ENCODE peak calls at places on chromosomes 13 and 19, in seven cellular contexts. One of them, this sample, is unnamed.

GRCh38 chr19:46866407-46867132 is 5.8 kb downstream of the ARHGAP35 start:
- DNase-seq in ovary: no peak
- DNase-seq in heart right ventricle: no peak
- DNase-seq in cardiac muscle cell: peak; percentile 24
- DNase-seq in pancreas: no peak
- DNase-seq in adrenal gland: no peak
- DNase-seq in PC-9: no peak
- DNase-seq in this sample: no peak

GRCh38 chr13:24540236-24541126 is 27.9 kb upstream of the PARP4 start:
- DNase-seq in PC-9: no peak
- DNase-seq in pancreas: peak; percentile 71
- DNase-seq in heart right ventricle: no peak
- DNase-seq in cardiac muscle cell: peak; percentile 4
- DNase-seq in adrenal gland: peak; percentile 19
- DNase-seq in ovary: no peak
- DNase-seq in this sample: no peak

GRCh38 chr19:23547816-23548430 is 139.1 kb downstream of the ZNF675 start:
- DNase-seq in ovary: no peak
- DNase-seq in pancreas: no peak
- DNase-seq in adrenal gland: no peak
- DNase-seq in PC-9: no peak
- DNase-seq in cardiac muscle cell: no peak
- DNase-seq in heart right ventricle: no peak
- DNase-seq in this sample: no peak

GRCh38 chr13:32988588-32989256 is 27.5 kb upstream of the KL start:
- DNase-seq in cardiac muscle cell: no peak
- DNase-seq in PC-9: no peak
- DNase-seq in heart right ventricle: no peak
- DNase-seq in adrenal gland: no peak
- DNase-seq in pancreas: no peak
- DNase-seq in ovary: no peak
- DNase-seq in this sample: no peak

GRCh38 chr13:101661839-101662238 is 209.4 kb downstream of the ITGBL1 start:
- DNase-seq in ovary: no peak
- DNase-seq in adrenal gland: no peak
- DNase-seq in cardiac muscle cell: no peak
- DNase-seq in pancreas: no peak
- DNase-seq in heart right ventricle: no peak
- DNase-seq in PC-9: no peak
- DNase-seq in this sample: no peak

GRCh38 chr19:42292963-42293362 is 9.0 kb upstream of the PRR19 start:
- DNase-seq in heart right ventricle: no peak
- DNase-seq in PC-9: no peak
- DNase-seq in ovary: no peak
- DNase-seq in cardiac muscle cell: no peak
- DNase-seq in adrenal gland: no peak
- DNase-seq in pancreas: peak; percentile 79
- DNase-seq in this sample: no peak

GRCh38 chr19:46860846-46861690 is at the start of gene ARHGAP35:
- DNase-seq in adrenal gland: no peak
- DNase-seq in PC-9: no peak
- DNase-seq in cardiac muscle cell: no peak
- DNase-seq in heart right ventricle: peak; percentile 43
- DNase-seq in pancreas: peak; percentile 86
- DNase-seq in ovary: peak; percentile 41
- DNase-seq in this sample: peak; percentile 47

GRCh38 chr13:114072421-114072820 is 60.0 kb downstream of the RASA3 start:
- DNase-seq in heart right ventricle: no peak
- DNase-seq in pancreas: no peak
- DNase-seq in adrenal gland: no peak
- DNase-seq in ovary: peak; percentile 11
- DNase-seq in PC-9: no peak
- DNase-seq in cardiac muscle cell: no peak
- DNase-seq in this sample: no peak

GRCh38 chr19:23851966-23852365 is 62.7 kb upstream of the ZNF726 start:
- DNase-seq in cardiac muscle cell: no peak
- DNase-seq in heart right ventricle: no peak
- DNase-seq in PC-9: no peak
- DNase-seq in pancreas: no peak
- DNase-seq in adrenal gland: no peak
- DNase-seq in ovary: no peak
- DNase-seq in this sample: no peak

GRCh38 chr19:17205237-17206140 is 9.7 kb upstream of the USE1 start:
- DNase-seq in heart right ventricle: peak; percentile 64
- DNase-seq in PC-9: peak; percentile 50
- DNase-seq in cardiac muscle cell: peak; percentile 72
- DNase-seq in ovary: peak; percentile 64
- DNase-seq in pancreas: peak; percentile 86
- DNase-seq in adrenal gland: peak; percentile 82
- DNase-seq in this sample: no peak

GRCh38 chr19:21022996-21023395 is 2.5 kb downstream of the ZNF430 start:
- DNase-seq in pancreas: no peak
- DNase-seq in ovary: no peak
- DNase-seq in heart right ventricle: no peak
- DNase-seq in adrenal gland: no peak
- DNase-seq in cardiac muscle cell: no peak
- DNase-seq in PC-9: no peak
- DNase-seq in this sample: no peak

GRCh38 chr13:28100149-28101121 is at the start of gene FLT3:
- DNase-seq in pancreas: peak; percentile 80
- DNase-seq in ovary: no peak
- DNase-seq in cardiac muscle cell: peak; percentile 49
- DNase-seq in PC-9: peak; percentile 25
- DNase-seq in adrenal gland: peak; percentile 5
- DNase-seq in heart right ventricle: peak; percentile 18
- DNase-seq in this sample: no peak

GRCh38 chr19:58500242-58500641 is 11.6 kb downstream of the SLC27A5 start:
- DNase-seq in ovary: no peak
- DNase-seq in PC-9: no peak
- DNase-seq in adrenal gland: no peak
- DNase-seq in heart right ventricle: no peak
- DNase-seq in cardiac muscle cell: no peak
- DNase-seq in pancreas: peak; percentile 63
- DNase-seq in this sample: no peak

GRCh38 chr13:71374471-71375041 is 492.4 kb downstream of the DACH1 start:
- DNase-seq in cardiac muscle cell: no peak
- DNase-seq in ovary: no peak
- DNase-seq in PC-9: no peak
- DNase-seq in adrenal gland: no peak
- DNase-seq in pancreas: no peak
- DNase-seq in heart right ventricle: no peak
- DNase-seq in this sample: no peak

GRCh38 chr19:16588089-16588823 is 16.0 kb upstream of the SLC35E1 start:
- DNase-seq in PC-9: no peak
- DNase-seq in pancreas: peak; percentile 75
- DNase-seq in adrenal gland: no peak
- DNase-seq in ovary: peak; percentile 37
- DNase-seq in heart right ventricle: peak; percentile 34
- DNase-seq in cardiac muscle cell: peak; percentile 55
- DNase-seq in this sample: no peak

GRCh38 chr13:54162069-54162468 is 1133.5 kb downstream of the OLFM4 start:
- DNase-seq in heart right ventricle: no peak
- DNase-seq in cardiac muscle cell: no peak
- DNase-seq in PC-9: no peak
- DNase-seq in ovary: no peak
- DNase-seq in adrenal gland: no peak
- DNase-seq in pancreas: no peak
- DNase-seq in this sample: no peak
- TF ChIP-seq CTCF in heart right ventricle: no peak
- TF ChIP-seq CTCF in cardiac muscle cell: no peak
- TF ChIP-seq CTCF in PC-9: peak; percentile 12
- TF ChIP-seq CTCF in ovary: no peak
- TF ChIP-seq CTCF in adrenal gland: no peak
- TF ChIP-seq CTCF in pancreas: no peak
- TF ChIP-seq CTCF in this sample: no peak

DNA sequence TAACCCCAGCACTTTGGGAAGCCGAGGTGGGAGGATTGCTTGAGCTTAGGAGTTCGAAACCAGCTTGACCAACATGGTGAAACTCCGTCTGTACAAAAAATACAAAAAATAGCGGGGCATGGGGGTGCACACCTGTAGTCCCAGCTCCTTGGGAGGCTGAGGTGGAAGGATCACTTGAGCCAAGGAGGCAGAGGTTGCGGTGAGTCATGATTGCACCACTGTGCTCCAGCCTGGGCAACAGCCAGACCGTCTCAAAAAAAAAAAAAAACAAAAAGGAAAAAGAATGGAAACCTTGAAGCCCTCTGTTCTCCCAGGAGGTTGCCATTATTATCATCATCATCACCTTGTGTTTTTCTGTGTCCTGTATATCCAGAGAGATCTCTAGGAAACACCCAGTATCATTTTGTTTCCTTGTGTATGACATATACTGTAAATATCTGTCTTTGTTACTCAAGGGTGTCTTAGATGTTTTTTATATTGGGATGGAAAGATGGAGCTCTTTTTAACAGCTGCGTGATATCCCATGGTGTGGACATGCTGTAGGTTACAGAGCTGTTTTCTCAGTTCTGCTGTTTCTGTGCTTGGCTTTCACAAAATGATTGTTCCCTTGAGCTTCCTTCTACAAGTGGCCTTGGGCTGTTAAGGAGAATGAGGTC is 11.8 kb downstream of the CHAF1A start:
- DNase-seq in ovary: peak; percentile 63
- DNase-seq in pancreas: no peak
- DNase-seq in heart right ventricle: no peak
- DNase-seq in cardiac muscle cell: no peak
- DNase-seq in adrenal gland: peak; percentile 68
- DNase-seq in PC-9: no peak
- DNase-seq in this sample: no peak
- H3K27ac ChIP-seq in ovary: peak overlapping the region; percentile 77
- H3K27ac ChIP-seq in pancreas: no peak overlapping the region
- H3K27ac ChIP-seq in heart right ventricle: no peak overlapping the region
- H3K27ac ChIP-seq in cardiac muscle cell: peak overlapping the region; percentile 59
- H3K27ac ChIP-seq in adrenal gland: peak overlapping the region; percentile 66
- H3K27ac ChIP-seq in PC-9: no peak overlapping the region
- H3K27ac ChIP-seq in this sample: no peak overlapping the region

GRCh38 chr19:5339950-5340636 is 519 bp downstream of the PTPRS start:
- DNase-seq in adrenal gland: peak; percentile 16
- DNase-seq in cardiac muscle cell: peak; percentile 70
- DNase-seq in ovary: no peak
- DNase-seq in PC-9: peak; percentile 27
- DNase-seq in pancreas: no peak
- DNase-seq in heart right ventricle: no peak
- DNase-seq in this sample: no peak

GRCh38 chr19:5341981-5342380 is 1.4 kb upstream of the PTPRS start:
- DNase-seq in PC-9: no peak
- DNase-seq in cardiac muscle cell: no peak
- DNase-seq in heart right ventricle: no peak
- DNase-seq in adrenal gland: no peak
- DNase-seq in ovary: no peak
- DNase-seq in pancreas: no peak
- DNase-seq in this sample: no peak

GRCh38 chr19:5339470-5339949 is 1.1 kb downstream of the PTPRS start:
- DNase-seq in pancreas: no peak
- DNase-seq in PC-9: no peak
- DNase-seq in heart right ventricle: no peak
- DNase-seq in adrenal gland: no peak
- DNase-seq in ovary: no peak
- DNase-seq in cardiac muscle cell: no peak
- DNase-seq in this sample: no peak

GRCh38 chr19:5341448-5341820 is 822 bp upstream of the PTPRS start:
- DNase-seq in pancreas: no peak
- DNase-seq in cardiac muscle cell: no peak
- DNase-seq in PC-9: no peak
- DNase-seq in adrenal gland: no peak
- DNase-seq in ovary: no peak
- DNase-seq in heart right ventricle: no peak
- DNase-seq in this sample: no peak

DNA sequence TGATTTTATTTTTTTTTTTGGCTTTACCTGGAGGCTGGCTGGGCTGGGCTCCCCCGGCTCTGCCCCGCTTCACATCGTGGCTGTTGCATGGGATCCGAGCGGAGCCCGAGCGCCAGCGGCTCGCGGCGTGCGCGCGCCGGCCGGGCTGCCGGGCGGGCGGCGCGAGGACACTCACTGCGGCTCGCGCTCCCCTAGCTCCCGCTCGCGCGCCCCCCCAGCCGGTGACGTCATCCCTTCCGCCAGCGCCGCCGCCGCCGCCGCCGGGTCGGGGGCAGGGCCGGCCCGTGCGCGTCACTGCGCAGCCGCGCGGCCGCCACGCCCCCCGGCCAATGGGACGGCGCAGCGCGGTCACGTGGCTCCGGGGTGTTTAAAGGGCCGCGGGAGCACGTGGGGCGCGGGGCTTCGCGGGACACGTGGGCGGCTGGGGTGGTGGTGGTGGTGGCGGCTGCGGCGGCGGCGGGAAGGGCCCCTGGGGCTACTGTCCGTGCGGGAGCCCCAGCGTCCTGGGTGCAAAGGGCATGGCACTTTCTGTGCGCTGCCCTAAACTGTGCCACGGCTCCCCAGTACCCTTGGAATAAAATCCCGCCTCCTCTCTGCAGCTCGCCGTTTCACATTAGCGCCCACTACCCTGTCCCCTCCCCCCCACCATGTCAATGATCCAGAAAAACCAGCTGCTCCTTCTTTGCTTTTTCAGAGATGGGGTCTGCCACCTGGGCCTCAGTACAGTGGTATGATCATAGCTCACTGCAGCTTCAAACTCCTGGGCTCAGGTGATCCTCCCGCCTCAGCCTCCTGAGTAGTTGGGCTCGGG is at the start of gene PTPRS:
- DNase-seq in cardiac muscle cell: peak; percentile 93
- DNase-seq in ovary: peak; percentile 80
- DNase-seq in PC-9: peak; percentile 86
- DNase-seq in pancreas: peak; percentile 89
- DNase-seq in adrenal gland: peak; percentile 70
- DNase-seq in heart right ventricle: peak; percentile 86
- DNase-seq in this sample: peak; percentile 32
- H3K4me3 ChIP-seq in cardiac muscle cell: peak within 1 kb of the TSS; percentile 92
- H3K4me3 ChIP-seq in ovary: peak within 1 kb of the TSS; percentile 42
- H3K4me3 ChIP-seq in PC-9: peak within 1 kb of the TSS; percentile 69
- H3K4me3 ChIP-seq in pancreas: peak within 1 kb of the TSS; percentile 40
- H3K4me3 ChIP-seq in adrenal gland: peak within 1 kb of the TSS; percentile 62
- H3K4me3 ChIP-seq in heart right ventricle: peak within 1 kb of the TSS; percentile 77
- H3K4me3 ChIP-seq in this sample: peak within 1 kb of the TSS; percentile 50

GRCh38 chr13:61339054-61339621 is 76.5 kb downstream of the PCDH20 start:
- DNase-seq in pancreas: peak; percentile 58
- DNase-seq in cardiac muscle cell: no peak
- DNase-seq in ovary: no peak
- DNase-seq in PC-9: no peak
- DNase-seq in adrenal gland: no peak
- DNase-seq in heart right ventricle: no peak
- DNase-seq in this sample: no peak
- TF ChIP-seq CTCF in pancreas: no peak
- TF ChIP-seq CTCF in cardiac muscle cell: no peak
- TF ChIP-seq CTCF in ovary: no peak
- TF ChIP-seq CTCF in PC-9: no peak
- TF ChIP-seq CTCF in adrenal gland: no peak
- TF ChIP-seq CTCF in heart right ventricle: no peak
- TF ChIP-seq CTCF in this sample: no peak

GRCh38 chr19:55276720-55277430 is 3.0 kb downstream of the HSPBP1 start:
- DNase-seq in pancreas: no peak
- DNase-seq in cardiac muscle cell: no peak
- DNase-seq in adrenal gland: no peak
- DNase-seq in ovary: no peak
- DNase-seq in PC-9: no peak
- DNase-seq in heart right ventricle: no peak
- DNase-seq in this sample: no peak
- H3K27ac ChIP-seq in pancreas: no peak overlapping the region
- H3K27ac ChIP-seq in cardiac muscle cell: no peak overlapping the region
- H3K27ac ChIP-seq in adrenal gland: no peak overlapping the region
- H3K27ac ChIP-seq in ovary: no peak overlapping the region
- H3K27ac ChIP-seq in PC-9: no peak overlapping the region
- H3K27ac ChIP-seq in heart right ventricle: no peak overlapping the region
- H3K27ac ChIP-seq in this sample: no peak overlapping the region

This sample was measured in tibial artery.